ENCODE peak calls at places on chromosomes 16 and 17, in eight cellular contexts. W is naive thymus-derived CD8-positive, alpha-beta T cell; H is astrocyte of the hippocampus; M is progenitor cell of endocrine pancreas; U is stimulated activated CD8-positive, alpha-beta memory T cell treated with anti-CD3 and anti-CD28 coated beads, Interleukin-4, amount 100 ng/mL, for 1 hour; J is H9; B is cardiac muscle cell; R is ELF-1. P is an unnamed sample.

GRCh38 chr17:69555056-69555455 is 140.6 kb downstream of the MAP2K6 start:
- DNase-seq in W (no peak), M (no peak), B (no peak), J (no peak), U (no peak), H (no peak), R (no peak), P (no peak)

GRCh38 chr17:30576326-30576861 is 99.2 kb downstream of the GOSR1 start:
- DNase-seq in U (no peak), B (no peak), J (peak), M (no peak), H (no peak), R (no peak), W (no peak), P (no peak)

GRCh38 chr17:37191219-37191618 is 184.6 kb upstream of the C17orf78 start:
- DNase-seq in B (peak), H (peak), W (no peak), U (no peak), R (no peak), M (no peak), J (no peak), P (no peak)

GRCh38 chr16:84271866-84272265 is 22.8 kb upstream of the WFDC1 start:
- DNase-seq in W (no peak), M (no peak), H (no peak), B (no peak), R (no peak), J (no peak), U (no peak), P (no peak)

GRCh38 chr16:12191102-12191501 is 214.6 kb downstream of the SNX29 start:
- DNase-seq in R (peak), H (no peak), W (no peak), M (no peak), B (no peak), U (no peak), J (no peak), P (no peak)

GRCh38 chr16:17307501-17307900 is 163.3 kb downstream of the XYLT1 start:
- DNase-seq in U (no peak), B (no peak), H (no peak), W (no peak), J (no peak), M (no peak), R (no peak), P (no peak)

GRCh38 chr17:29642171-29642611 is 19.5 kb upstream of the CORO6 start:
- DNase-seq in M (no peak), J (no peak), U (no peak), R (no peak), H (no peak), B (no peak), W (no peak), P (no peak)

GRCh38 chr17:4249452-4250029 is 14.2 kb downstream of the ANKFY1 start:
- DNase-seq in B (peak), R (no peak), W (no peak), M (no peak), U (no peak), H (peak), J (no peak), P (peak)

GRCh38 chr17:65290616-65291015 is 153.4 kb downstream of the RGS9 start:
- DNase-seq in H (no peak), B (no peak), R (no peak), W (no peak), M (no peak), U (no peak), J (no peak), P (no peak)

GRCh38 chr16:67327774-67328173 is 1.2 kb downstream of the LRRC36 start:
- DNase-seq in H (no peak), W (no peak), B (no peak), R (no peak), M (no peak), U (no peak), J (no peak), P (no peak)

GRCh38 chr17:63550816-63551639 is 751 bp downstream of the DCAF7 start:
- DNase-seq in R (no peak), W (no peak), B (peak), M (no peak), U (no peak), J (peak), H (peak), P (peak)

GRCh38 chr17:41919165-41919817 is 540 bp upstream of the ACLY start:
- DNase-seq in R (peak), H (no peak), M (no peak), U (no peak), J (peak), W (no peak), B (no peak), P (no peak)

GRCh38 chr16:79400462-79401149 is 199.9 kb downstream of the MAF start:
- DNase-seq in U (no peak), M (no peak), H (no peak), J (no peak), B (no peak), W (no peak), R (peak), P (no peak)

GRCh38 chr17:35889818-35890773 is 9.9 kb upstream of the CCL5 start:
- DNase-seq in W (no peak), B (peak), M (no peak), J (no peak), H (peak), U (no peak), R (no peak), P (peak)

GRCh38 chr17:77529328-77529650 is 388.5 kb downstream of the SEC14L1 start:
- DNase-seq in B (no peak), H (no peak), U (no peak), J (peak), W (no peak), R (no peak), M (no peak), P (no peak)

GRCh38 chr17:30318190-30318589 is 15.7 kb downstream of the TMIGD1 start:
- DNase-seq in W (no peak), J (no peak), M (no peak), U (no peak), B (no peak), H (peak), R (no peak), P (no peak)

GRCh38 chr17:81514735-81515529 is 2.3 kb upstream of the ACTG1 start:
- DNase-seq in B (peak), H (peak), J (peak), U (peak), R (peak), W (peak), M (peak), P (peak)

GRCh38 chr17:76276069-76276431 is 10.9 kb downstream of the UBALD2 start:
- DNase-seq in U (no peak), B (no peak), R (no peak), J (no peak), M (no peak), H (no peak), W (no peak), P (no peak)

GRCh38 chr16:17343028-17343427 is 127.7 kb downstream of the XYLT1 start:
- DNase-seq in H (no peak), W (peak), B (no peak), J (no peak), U (peak), R (no peak), M (no peak), P (no peak)

GRCh38 chr16:58020628-58021521 is 4.7 kb upstream of the MMP15 start:
- DNase-seq in H (peak), M (peak), B (peak), J (no peak), W (peak), R (peak), U (no peak), P (peak)

GRCh38 chr17:39742126-39742855 is 4.6 kb downstream of the GRB7 start:
- DNase-seq in B (no peak), W (no peak), J (no peak), M (no peak), R (no peak), U (no peak), H (no peak), P (no peak)

GRCh38 chr16:57871457-57871856 is 69.2 kb upstream of the KIFC3 start:
- DNase-seq in B (peak), M (no peak), J (no peak), U (no peak), H (peak), W (no peak), R (no peak), P (no peak)

GRCh38 chr17:2008332-2009126 is 16.6 kb downstream of the RTN4RL1 start:
- DNase-seq in R (peak), U (no peak), H (no peak), M (no peak), J (no peak), B (no peak), W (no peak), P (no peak)

GRCh38 chr17:38738686-38739085 is 8.5 kb downstream of the CISD3 start:
- DNase-seq in J (no peak), U (no peak), R (no peak), B (no peak), H (no peak), M (no peak), W (no peak), P (no peak)

GRCh38 chr17:73342057-73342522 is 30.3 kb upstream of the CDC42EP4 start:
- DNase-seq in H (peak), W (no peak), B (peak), J (peak), M (no peak), R (peak), U (no peak), P (peak)

GRCh38 chr17:45319239-45319703 is 2.5 kb upstream of the MAP3K14 start:
- DNase-seq in B (no peak), R (peak), H (peak), W (no peak), M (no peak), U (no peak), J (no peak), P (no peak)

GRCh38 chr17:66904760-66905637 is 59.5 kb upstream of the CACNG4 start:
- DNase-seq in H (peak), J (no peak), M (no peak), W (no peak), B (peak), U (no peak), R (no peak), P (peak)

GRCh38 chr17:48483471-48484131 is 47.2 kb downstream of the HOXB1 start:
- DNase-seq in B (peak), H (peak), M (no peak), J (no peak), W (no peak), U (no peak), R (no peak), P (peak)

GRCh38 chr17:79141578-79142338 is 67.1 kb downstream of the ENGASE start:
- DNase-seq in M (no peak), B (no peak), H (no peak), U (no peak), R (no peak), J (no peak), W (no peak), P (no peak)

GRCh38 chr16:19861811-19862327 is 22.8 kb downstream of the GPRC5B start:
- DNase-seq in J (peak), B (peak), M (no peak), H (peak), R (peak), W (no peak), U (no peak), P (no peak)

GRCh38 chr17:17453088-17453487 is 23.7 kb upstream of the MED9 start:
- DNase-seq in R (no peak), W (no peak), U (no peak), M (no peak), B (no peak), H (no peak), J (peak), P (no peak)

GRCh38 chr16:26985100-26986065 is 81.3 kb upstream of the C16orf82 start:
- DNase-seq in J (peak), R (peak), B (no peak), H (no peak), U (no peak), M (no peak), W (no peak), P (no peak)

GRCh38 chr17:3956983-3957382 is 7.3 kb downstream of the ATP2A3 start:
- DNase-seq in R (no peak), J (no peak), U (no peak), M (no peak), W (no peak), B (no peak), H (no peak), P (peak)

P was measured in SJCRH30.